ENCODE peak calls at places on chromosomes 1 and 21, in four cellular contexts. One of them, this sample, is unnamed.

GRCh38 chr1:198681247-198681646 is 42.4 kb downstream of the PTPRC start:
- DNase-seq in K562: no peak
- DNase-seq in SK-N-SH: no peak
- DNase-seq in GM12878: no peak
- DNase-seq in this sample: no peak

GRCh38 chr1:23480187-23481025 is 3.6 kb downstream of the ASAP3 start:
- DNase-seq in SK-N-SH: no peak
- DNase-seq in GM12878: no peak
- DNase-seq in K562: no peak
- DNase-seq in this sample: no peak

GRCh38 chr1:26096471-26096870 is 15.2 kb upstream of the PDIK1L start:
- DNase-seq in K562: no peak
- DNase-seq in SK-N-SH: no peak
- DNase-seq in GM12878: no peak
- DNase-seq in this sample: no peak

GRCh38 chr21:45615145-45615711 is 28.3 kb upstream of the PCBP3 start:
- DNase-seq in K562: peak
- DNase-seq in SK-N-SH: peak
- DNase-seq in GM12878: peak
- DNase-seq in this sample: peak

GRCh38 chr1:57616906-57617305 is 193.0 kb upstream of the DAB1 start:
- DNase-seq in SK-N-SH: no peak
- DNase-seq in K562: no peak
- DNase-seq in GM12878: no peak
- DNase-seq in this sample: no peak

GRCh38 chr21:45227735-45228134 is 60.0 kb downstream of the POFUT2 start:
- DNase-seq in GM12878: no peak
- DNase-seq in SK-N-SH: peak
- DNase-seq in K562: no peak
- DNase-seq in this sample: no peak

GRCh38 chr1:87914396-87914795 is 585.7 kb downstream of the LMO4 start:
- DNase-seq in GM12878: no peak
- DNase-seq in K562: no peak
- DNase-seq in SK-N-SH: no peak
- DNase-seq in this sample: no peak

GRCh38 chr21:24428539-24429186 is 1178.6 kb downstream of the MRPL39 start:
- DNase-seq in GM12878: no peak
- DNase-seq in K562: no peak
- DNase-seq in SK-N-SH: no peak
- DNase-seq in this sample: no peak

GRCh38 chr1:61604684-61605083 is 120.3 kb downstream of the TM2D1 start:
- DNase-seq in GM12878: no peak
- DNase-seq in K562: no peak
- DNase-seq in SK-N-SH: no peak
- DNase-seq in this sample: no peak

GRCh38 chr1:154859786-154860153 is 10.3 kb downstream of the KCNN3 start:
- DNase-seq in SK-N-SH: no peak
- DNase-seq in K562: no peak
- DNase-seq in GM12878: peak
- DNase-seq in this sample: no peak

GRCh38 chr1:197948926-197949899 is 32.0 kb downstream of the LHX9 start:
- DNase-seq in K562: no peak
- DNase-seq in SK-N-SH: no peak
- DNase-seq in GM12878: no peak
- DNase-seq in this sample: no peak

GRCh38 chr1:182185822-182186756 is 124.6 kb upstream of the ZNF648 start:
- DNase-seq in SK-N-SH: no peak
- DNase-seq in K562: no peak
- DNase-seq in GM12878: no peak
- DNase-seq in this sample: peak

GRCh38 chr1:37497832-37498231 is 16.7 kb downstream of the MEAF6 start:
- DNase-seq in GM12878: no peak
- DNase-seq in K562: no peak
- DNase-seq in SK-N-SH: no peak
- DNase-seq in this sample: no peak

GRCh38 chr1:153288634-153289275 is 24.0 kb downstream of the PGLYRP3 start:
- DNase-seq in K562: peak
- DNase-seq in SK-N-SH: peak
- DNase-seq in GM12878: no peak
- DNase-seq in this sample: no peak

GRCh38 chr1:231376875-231377549 is 38.9 kb downstream of the SPRTN start:
- DNase-seq in SK-N-SH: no peak
- DNase-seq in GM12878: no peak
- DNase-seq in K562: no peak
- DNase-seq in this sample: no peak

GRCh38 chr1:33358771-33359503 is 38.0 kb upstream of the A3GALT2 start:
- DNase-seq in K562: no peak
- DNase-seq in GM12878: no peak
- DNase-seq in SK-N-SH: no peak
- DNase-seq in this sample: no peak

GRCh38 chr1:151157067-151157531 is 650 bp downstream of the TNFAIP8L2 start:
- DNase-seq in GM12878: no peak
- DNase-seq in SK-N-SH: no peak
- DNase-seq in K562: no peak
- DNase-seq in this sample: no peak

DNA sequence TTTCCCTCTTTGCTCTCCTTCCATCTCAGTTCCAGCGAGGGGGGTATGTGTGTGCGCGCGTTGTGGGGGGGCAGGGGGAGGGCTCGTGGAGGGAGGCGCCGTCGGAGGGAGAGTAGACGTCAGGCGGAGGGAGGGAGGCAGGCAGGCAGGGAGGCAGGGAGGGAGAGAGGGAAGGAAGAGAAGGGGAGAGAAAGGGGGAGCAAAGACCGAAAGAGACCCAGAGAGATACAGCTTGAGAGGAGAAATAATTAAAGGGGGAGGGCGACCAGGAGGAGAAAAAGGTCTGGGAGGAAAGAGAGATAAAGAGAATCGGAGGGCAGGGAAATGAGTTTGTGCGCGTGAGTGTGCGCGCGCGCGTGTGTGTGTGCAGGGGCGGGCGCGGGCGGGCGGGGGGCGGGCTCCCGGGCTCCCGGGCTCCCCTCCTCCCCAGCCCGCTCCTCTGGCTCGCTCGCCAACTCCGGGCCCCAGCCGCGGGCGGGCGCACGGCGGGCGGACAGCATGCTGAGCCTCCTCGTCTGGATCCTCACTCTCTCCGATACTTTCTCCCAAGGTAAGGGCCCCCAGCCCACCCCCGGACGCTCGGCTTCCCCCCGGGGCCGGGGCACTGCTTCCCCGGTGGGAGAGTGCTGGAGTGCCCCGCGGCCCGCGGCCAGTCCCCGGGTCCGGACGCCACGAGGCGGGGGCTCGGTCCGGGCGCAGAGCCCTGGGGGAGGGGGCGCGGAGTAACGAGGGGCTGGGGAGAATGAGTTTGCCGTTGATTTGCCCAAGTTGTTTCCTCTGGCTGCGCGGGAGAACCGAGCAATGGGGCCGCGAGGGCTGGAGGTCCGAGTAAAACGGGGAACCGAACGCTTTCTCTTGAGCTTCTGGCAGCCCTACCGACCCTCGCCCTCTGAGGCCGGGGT is at the start of gene KIRREL1:
- DNase-seq in K562: no peak
- DNase-seq in GM12878: no peak
- DNase-seq in SK-N-SH: peak
- DNase-seq in this sample: no peak
- TF ChIP-seq NFIC in K562: no peak
- TF ChIP-seq NFIC in GM12878: no peak
- TF ChIP-seq NFIC in SK-N-SH: no peak
- TF ChIP-seq NFIC in this sample: no peak

GRCh38 chr1:17199267-17200044 is 5.5 kb upstream of the PADI1 start:
- DNase-seq in GM12878: no peak
- DNase-seq in K562: no peak
- DNase-seq in SK-N-SH: no peak
- DNase-seq in this sample: no peak

GRCh38 chr1:17198476-17199258 is 6.3 kb upstream of the PADI1 start:
- DNase-seq in K562: no peak
- DNase-seq in SK-N-SH: no peak
- DNase-seq in GM12878: no peak
- DNase-seq in this sample: no peak

GRCh38 chr1:17200246-17200645 is 4.7 kb upstream of the PADI1 start:
- DNase-seq in SK-N-SH: no peak
- DNase-seq in K562: no peak
- DNase-seq in GM12878: no peak
- DNase-seq in this sample: no peak

GRCh38 chr1:17201201-17202021 is 3.5 kb upstream of the PADI1 start:
- DNase-seq in GM12878: no peak
- DNase-seq in SK-N-SH: no peak
- DNase-seq in K562: no peak
- DNase-seq in this sample: no peak

GRCh38 chr1:17200756-17201155 is 4.2 kb upstream of the PADI1 start:
- DNase-seq in SK-N-SH: no peak
- DNase-seq in K562: no peak
- DNase-seq in GM12878: no peak
- DNase-seq in this sample: peak
- TF ChIP-seq NFIC in SK-N-SH: no peak
- TF ChIP-seq NFIC in K562: no peak
- TF ChIP-seq NFIC in GM12878: no peak
- TF ChIP-seq NFIC in this sample: no peak

GRCh38 chr1:156677616-156678596 is 699 bp upstream of the NES start:
- DNase-seq in GM12878: no peak
- DNase-seq in K562: peak
- DNase-seq in SK-N-SH: peak
- DNase-seq in this sample: peak
- TF ChIP-seq NFIC in GM12878: no peak
- TF ChIP-seq NFIC in K562: no peak
- TF ChIP-seq NFIC in SK-N-SH: no peak
- TF ChIP-seq NFIC in this sample: no peak

GRCh38 chr1:17485280-17485679 is 45.8 kb upstream of the RCC2 start:
- DNase-seq in SK-N-SH: no peak
- DNase-seq in GM12878: no peak
- DNase-seq in K562: peak
- DNase-seq in this sample: no peak
- TF ChIP-seq NFIC in SK-N-SH: no peak
- TF ChIP-seq NFIC in GM12878: no peak
- TF ChIP-seq NFIC in K562: no peak
- TF ChIP-seq NFIC in this sample: no peak

GRCh38 chr1:42657981-42658879 is at the start of gene PPIH:
- DNase-seq in GM12878: peak
- DNase-seq in K562: peak
- DNase-seq in SK-N-SH: peak
- DNase-seq in this sample: peak

GRCh38 chr1:42660907-42661500 is 2.8 kb downstream of the PPIH start:
- DNase-seq in GM12878: no peak
- DNase-seq in SK-N-SH: no peak
- DNase-seq in K562: no peak
- DNase-seq in this sample: no peak

GRCh38 chr1:42658880-42659337 is 686 bp downstream of the PPIH start:
- DNase-seq in K562: no peak
- DNase-seq in SK-N-SH: no peak
- DNase-seq in GM12878: no peak
- DNase-seq in this sample: no peak
- TF ChIP-seq NFIC in K562: no peak
- TF ChIP-seq NFIC in SK-N-SH: no peak
- TF ChIP-seq NFIC in GM12878: no peak
- TF ChIP-seq NFIC in this sample: no peak